ENCODE peak calls at places on chromosome 13, in eight cellular contexts. S is transverse colon, P is SK-MEL-5, J is EL, K is epithelial cell of esophagus, F is suprapubic skin, U is psoas muscle, Y is NCI-H1417. Z is an unnamed sample.

GRCh38 chr13:113080361-113080831 is 25.2 kb upstream of the F7 start:
- DNase-seq in P (no peak), F (no peak), Y (no peak), S (no peak), J (no peak), U (no peak), K (no peak), Z (no peak)

GRCh38 chr13:71605744-71606143 is 261.3 kb downstream of the DACH1 start:
- DNase-seq in S (no peak), F (no peak), Y (peak), U (no peak), P (no peak), J (no peak), K (peak), Z (no peak)

GRCh38 chr13:28817204-28817603 is 2.9 kb upstream of the MTUS2 start:
- DNase-seq in S (no peak), F (no peak), P (peak), U (no peak), J (no peak), K (no peak), Y (no peak), Z (no peak)

GRCh38 chr13:35720690-35721554 is 244.4 kb upstream of the MAB21L1 start:
- DNase-seq in U (peak), K (peak), F (no peak), Y (peak), J (peak), P (peak), S (peak), Z (peak)

GRCh38 chr13:35283856-35284255 is 192.6 kb downstream of the MAB21L1 start:
- DNase-seq in P (no peak), U (no peak), K (peak), Y (peak), J (peak), F (no peak), S (peak), Z (no peak)

GRCh38 chr13:113856716-113857065 is 7.2 kb downstream of the GAS6 start:
- DNase-seq in S (peak), U (peak), K (no peak), F (peak), P (no peak), Y (no peak), J (peak), Z (peak)

GRCh38 chr13:77056382-77056781 is 29.4 kb upstream of the FBXL3 start:
- DNase-seq in F (no peak), J (no peak), Y (peak), U (no peak), P (no peak), K (no peak), S (no peak), Z (no peak)

GRCh38 chr13:26022538-26023292 is 29.1 kb downstream of the SHISA2 start:
- DNase-seq in K (peak), S (no peak), F (peak), J (peak), U (peak), Y (peak), P (no peak), Z (no peak)

GRCh38 chr13:38648912-38649311 is 38.0 kb upstream of the FREM2 start:
- DNase-seq in F (no peak), U (no peak), J (no peak), Y (peak), P (no peak), S (no peak), K (no peak), Z (no peak)

GRCh38 chr13:111123221-111123620 is 8.1 kb downstream of the ARHGEF7 start:
- DNase-seq in Y (no peak), K (no peak), J (no peak), U (no peak), S (no peak), F (no peak), P (no peak), Z (no peak)

GRCh38 chr13:23909606-23910005 is 12.3 kb upstream of the C1QTNF9B start:
- DNase-seq in J (no peak), F (no peak), Y (no peak), S (no peak), K (peak), U (no peak), P (no peak), Z (no peak)

GRCh38 chr13:110306960-110307696 is at the start of the genes COL4A1 and COL4A2:
- DNase-seq in K (peak), J (peak), F (peak), P (peak), Y (peak), U (peak), S (peak), Z (peak)

GRCh38 chr13:96728463-96728862 is 265.8 kb downstream of the OXGR1 start:
- DNase-seq in Y (no peak), U (no peak), F (no peak), K (peak), P (no peak), S (no peak), J (no peak), Z (no peak)

GRCh38 chr13:33543631-33544030 is 258.1 kb upstream of the STARD13 start:
- DNase-seq in Y (peak), K (peak), J (no peak), P (peak), F (no peak), U (no peak), S (no peak), Z (no peak)

GRCh38 chr13:85709072-85709471 is 90.1 kb downstream of the SLITRK6 start:
- DNase-seq in U (no peak), S (no peak), J (no peak), F (no peak), Y (peak), P (no peak), K (no peak), Z (no peak)

GRCh38 chr13:108560092-108560491 is 69.3 kb upstream of the MYO16 start:
- DNase-seq in S (no peak), K (no peak), J (no peak), U (no peak), P (peak), F (no peak), Y (peak), Z (no peak)

GRCh38 chr13:40644838-40645620 is 21.4 kb downstream of the FOXO1 start:
- DNase-seq in P (no peak), F (no peak), K (peak), S (no peak), Y (no peak), J (no peak), U (no peak), Z (no peak)

GRCh38 chr13:75544681-75545333 is 4.8 kb upstream of the UCHL3 start:
- DNase-seq in S (no peak), U (no peak), P (no peak), K (peak), J (peak), Y (no peak), F (no peak), Z (no peak)

GRCh38 chr13:107006646-107007045 is 438.7 kb upstream of the ARGLU1 start:
- DNase-seq in J (no peak), Y (no peak), K (no peak), S (no peak), F (no peak), P (no peak), U (no peak), Z (no peak)

GRCh38 chr13:32381539-32381938 is 46.4 kb downstream of the N4BP2L1 start:
- DNase-seq in P (peak), J (peak), K (peak), F (no peak), S (no peak), Y (peak), U (no peak), Z (no peak)

GRCh38 chr13:79662882-79663281 is 181.9 kb downstream of the NDFIP2 start:
- DNase-seq in F (no peak), Y (no peak), S (peak), U (no peak), K (no peak), P (no peak), J (peak), Z (peak)

GRCh38 chr13:42361701-42362100 is 89.7 kb downstream of the AKAP11 start:
- DNase-seq in P (no peak), F (no peak), K (no peak), U (no peak), S (no peak), J (no peak), Y (no peak), Z (no peak)

GRCh38 chr13:99704390-99704789 is 203.1 kb downstream of the TM9SF2 start:
- DNase-seq in Y (peak), U (no peak), S (no peak), P (no peak), J (no peak), F (no peak), K (no peak), Z (no peak)

GRCh38 chr13:79407349-79407979 is 1.4 kb upstream of the RBM26 start:
- DNase-seq in S (no peak), U (no peak), F (no peak), K (no peak), Y (no peak), J (no peak), P (no peak), Z (no peak)

GRCh38 chr13:44932850-44933251 is 56.4 kb downstream of the NUFIP1 start:
- DNase-seq in P (no peak), S (no peak), K (peak), J (peak), Y (no peak), U (no peak), F (peak), Z (no peak)

GRCh38 chr13:100382787-100383186 is 205.8 kb downstream of the GGACT start:
- DNase-seq in U (no peak), J (peak), P (no peak), F (no peak), K (no peak), Y (no peak), S (no peak), Z (no peak)

GRCh38 chr13:113410472-113411201 is 42.7 kb downstream of the ADPRHL1 start:
- DNase-seq in U (peak), K (peak), F (no peak), Y (no peak), J (peak), S (peak), P (no peak), Z (peak)

GRCh38 chr13:36417328-36417727 is 15.0 kb upstream of the CCNA1 start:
- DNase-seq in K (no peak), P (no peak), S (no peak), U (no peak), Y (peak), F (no peak), J (no peak), Z (no peak)

GRCh38 chr13:54387607-54388006 is 1359.0 kb downstream of the OLFM4 start:
- DNase-seq in F (no peak), P (no peak), K (no peak), S (no peak), U (no peak), J (no peak), Y (no peak), Z (no peak)

GRCh38 chr13:20127563-20128458 is 33.0 kb downstream of the GJA3 start:
- DNase-seq in S (peak), U (peak), K (peak), P (peak), Y (peak), F (peak), J (peak), Z (peak)

Z was measured in colonic mucosa.